ENCODE peak calls at places on chromosomes 12 and 14, in eight cellular contexts. One of them, this sample, is unnamed.

GRCh38 chr14:80996049-80996901 is 40.9 kb downstream of the TSHR start:
- DNase-seq in fibroblast of the aortic adventitia: peak; percentile 90
- DNase-seq in cardiac muscle cell: peak; percentile 90
- DNase-seq in MCF 10A: peak; percentile 86
- DNase-seq in GM12864: peak; percentile 34
- DNase-seq in dorsolateral prefrontal cortex: no peak
- DNase-seq in colonic mucosa: peak; percentile 24
- DNase-seq in upper lobe of right lung: no peak
- DNase-seq in this sample: peak; percentile 65

GRCh38 chr12:69998011-69998410 is 173.0 kb downstream of the MYRFL start:
- DNase-seq in fibroblast of the aortic adventitia: peak; percentile 63
- DNase-seq in cardiac muscle cell: no peak
- DNase-seq in MCF 10A: no peak
- DNase-seq in GM12864: no peak
- DNase-seq in dorsolateral prefrontal cortex: no peak
- DNase-seq in colonic mucosa: no peak
- DNase-seq in upper lobe of right lung: no peak
- DNase-seq in this sample: no peak

GRCh38 chr14:30553311-30553989 is 5.5 kb upstream of the G2E3 start:
- DNase-seq in fibroblast of the aortic adventitia: peak; percentile 49
- DNase-seq in cardiac muscle cell: peak; percentile 32
- DNase-seq in MCF 10A: peak; percentile 24
- DNase-seq in GM12864: no peak
- DNase-seq in dorsolateral prefrontal cortex: no peak
- DNase-seq in colonic mucosa: no peak
- DNase-seq in upper lobe of right lung: no peak
- DNase-seq in this sample: no peak

GRCh38 chr14:36317650-36318049 is 2.8 kb downstream of the MBIP start:
- DNase-seq in fibroblast of the aortic adventitia: no peak
- DNase-seq in cardiac muscle cell: no peak
- DNase-seq in MCF 10A: peak; percentile 36
- DNase-seq in GM12864: no peak
- DNase-seq in dorsolateral prefrontal cortex: no peak
- DNase-seq in colonic mucosa: no peak
- DNase-seq in upper lobe of right lung: no peak
- DNase-seq in this sample: no peak

GRCh38 chr12:94271351-94271750 is 123.0 kb downstream of the PLXNC1 start:
- DNase-seq in fibroblast of the aortic adventitia: no peak
- DNase-seq in cardiac muscle cell: no peak
- DNase-seq in MCF 10A: no peak
- DNase-seq in GM12864: peak; percentile 61
- DNase-seq in dorsolateral prefrontal cortex: no peak
- DNase-seq in colonic mucosa: no peak
- DNase-seq in upper lobe of right lung: no peak
- DNase-seq in this sample: peak; percentile 31

GRCh38 chr14:93906341-93907329 is 20.5 kb upstream of the FAM181A start:
- DNase-seq in fibroblast of the aortic adventitia: peak; percentile 17
- DNase-seq in cardiac muscle cell: peak; percentile 52
- DNase-seq in MCF 10A: peak; percentile 83
- DNase-seq in GM12864: peak; percentile 30
- DNase-seq in dorsolateral prefrontal cortex: peak; percentile 47
- DNase-seq in colonic mucosa: peak; percentile 69
- DNase-seq in upper lobe of right lung: peak; percentile 77
- DNase-seq in this sample: peak; percentile 85

GRCh38 chr12:107518868-107519267 is 166.7 kb upstream of the PWP1 start:
- DNase-seq in fibroblast of the aortic adventitia: no peak
- DNase-seq in cardiac muscle cell: no peak
- DNase-seq in MCF 10A: no peak
- DNase-seq in GM12864: no peak
- DNase-seq in dorsolateral prefrontal cortex: no peak
- DNase-seq in colonic mucosa: no peak
- DNase-seq in upper lobe of right lung: no peak
- DNase-seq in this sample: no peak

GRCh38 chr12:5391638-5392037 is 40.3 kb upstream of the NTF3 start:
- DNase-seq in fibroblast of the aortic adventitia: no peak
- DNase-seq in cardiac muscle cell: peak; percentile 18
- DNase-seq in MCF 10A: no peak
- DNase-seq in GM12864: no peak
- DNase-seq in dorsolateral prefrontal cortex: no peak
- DNase-seq in colonic mucosa: no peak
- DNase-seq in upper lobe of right lung: no peak
- DNase-seq in this sample: no peak

GRCh38 chr14:34021096-34021495 is 70.2 kb upstream of the EGLN3 start:
- DNase-seq in fibroblast of the aortic adventitia: no peak
- DNase-seq in cardiac muscle cell: no peak
- DNase-seq in MCF 10A: no peak
- DNase-seq in GM12864: no peak
- DNase-seq in dorsolateral prefrontal cortex: no peak
- DNase-seq in colonic mucosa: no peak
- DNase-seq in upper lobe of right lung: no peak
- DNase-seq in this sample: no peak

GRCh38 chr12:3105690-3106479 is 28.7 kb downstream of the TSPAN9 start:
- DNase-seq in fibroblast of the aortic adventitia: no peak
- DNase-seq in cardiac muscle cell: no peak
- DNase-seq in MCF 10A: no peak
- DNase-seq in GM12864: no peak
- DNase-seq in dorsolateral prefrontal cortex: no peak
- DNase-seq in colonic mucosa: no peak
- DNase-seq in upper lobe of right lung: no peak
- DNase-seq in this sample: no peak

GRCh38 chr12:88925370-88925915 is 345.2 kb upstream of the KITLG start:
- DNase-seq in fibroblast of the aortic adventitia: peak; percentile 69
- DNase-seq in cardiac muscle cell: no peak
- DNase-seq in MCF 10A: no peak
- DNase-seq in GM12864: no peak
- DNase-seq in dorsolateral prefrontal cortex: no peak
- DNase-seq in colonic mucosa: no peak
- DNase-seq in upper lobe of right lung: no peak
- DNase-seq in this sample: no peak

GRCh38 chr12:131684015-131684725 is 26.7 kb upstream of the SFSWAP start:
- DNase-seq in fibroblast of the aortic adventitia: no peak
- DNase-seq in cardiac muscle cell: no peak
- DNase-seq in MCF 10A: no peak
- DNase-seq in GM12864: no peak
- DNase-seq in dorsolateral prefrontal cortex: no peak
- DNase-seq in colonic mucosa: no peak
- DNase-seq in upper lobe of right lung: no peak
- DNase-seq in this sample: no peak

GRCh38 chr12:5503371-5503770 is 71.5 kb downstream of the NTF3 start:
- DNase-seq in fibroblast of the aortic adventitia: no peak
- DNase-seq in cardiac muscle cell: no peak
- DNase-seq in MCF 10A: no peak
- DNase-seq in GM12864: no peak
- DNase-seq in dorsolateral prefrontal cortex: no peak
- DNase-seq in colonic mucosa: no peak
- DNase-seq in upper lobe of right lung: no peak
- DNase-seq in this sample: no peak

GRCh38 chr12:17017402-17017801 is 411.4 kb upstream of the LMO3 start:
- DNase-seq in fibroblast of the aortic adventitia: no peak
- DNase-seq in cardiac muscle cell: no peak
- DNase-seq in MCF 10A: peak; percentile 24
- DNase-seq in GM12864: no peak
- DNase-seq in dorsolateral prefrontal cortex: no peak
- DNase-seq in colonic mucosa: no peak
- DNase-seq in upper lobe of right lung: no peak
- DNase-seq in this sample: no peak

GRCh38 chr12:48142818-48143674 is 14.3 kb downstream of the ASB8 start:
- DNase-seq in fibroblast of the aortic adventitia: no peak
- DNase-seq in cardiac muscle cell: no peak
- DNase-seq in MCF 10A: no peak
- DNase-seq in GM12864: no peak
- DNase-seq in dorsolateral prefrontal cortex: no peak
- DNase-seq in colonic mucosa: no peak
- DNase-seq in upper lobe of right lung: no peak
- DNase-seq in this sample: no peak

GRCh38 chr14:104224516-104225281 is 86.3 kb downstream of the KIF26A start:
- DNase-seq in fibroblast of the aortic adventitia: no peak
- DNase-seq in cardiac muscle cell: no peak
- DNase-seq in MCF 10A: no peak
- DNase-seq in GM12864: no peak
- DNase-seq in dorsolateral prefrontal cortex: no peak
- DNase-seq in colonic mucosa: peak; percentile 70
- DNase-seq in upper lobe of right lung: no peak
- DNase-seq in this sample: peak; percentile 55

DNA sequence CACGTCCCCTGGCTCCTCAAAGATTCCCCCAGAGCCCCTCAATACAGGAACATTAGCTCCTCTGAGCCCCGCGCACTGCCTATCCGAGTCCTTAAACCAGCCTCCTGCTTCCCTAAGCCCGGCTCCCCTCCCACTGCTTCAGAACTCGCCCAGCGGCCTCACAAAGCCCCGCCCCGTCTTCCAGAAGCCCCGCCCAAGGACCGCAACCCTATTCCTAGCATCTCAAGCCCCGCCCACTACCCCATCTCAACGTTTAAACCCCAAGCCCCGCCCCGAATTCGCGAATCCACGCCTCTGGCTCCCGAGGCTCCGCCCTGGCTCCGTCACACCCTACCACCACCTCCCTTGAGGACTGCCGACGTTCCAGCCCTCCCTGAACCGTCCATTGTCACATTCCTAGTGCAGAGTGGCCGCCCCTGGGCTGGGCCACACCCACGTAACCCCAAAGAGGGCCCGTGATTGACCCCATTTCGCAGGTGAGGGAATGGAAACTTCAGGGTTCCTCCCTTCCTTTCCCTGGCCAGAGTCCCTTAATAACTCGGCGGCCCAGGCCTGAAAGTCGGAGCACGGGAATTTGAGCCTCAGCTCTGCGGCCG is 646 bp upstream of the CORO1C start:
- DNase-seq in fibroblast of the aortic adventitia: peak; percentile 98
- DNase-seq in cardiac muscle cell: peak; percentile 98
- DNase-seq in MCF 10A: peak; percentile 98
- DNase-seq in GM12864: peak; percentile 88
- DNase-seq in dorsolateral prefrontal cortex: peak; percentile 98
- DNase-seq in colonic mucosa: peak; percentile 100
- DNase-seq in upper lobe of right lung: peak; percentile 100
- DNase-seq in this sample: peak; percentile 96
- TF ChIP-seq CTCF in fibroblast of the aortic adventitia: no peak
- TF ChIP-seq CTCF in cardiac muscle cell: no peak
- TF ChIP-seq CTCF in MCF 10A: no peak
- TF ChIP-seq CTCF in GM12864: no peak
- TF ChIP-seq CTCF in dorsolateral prefrontal cortex: peak; percentile 17
- TF ChIP-seq CTCF in colonic mucosa: no peak
- TF ChIP-seq CTCF in upper lobe of right lung: no peak
- TF ChIP-seq CTCF in this sample: no peak

GRCh38 chr14:83071888-83072501 is 1538.3 kb upstream of the SEL1L start:
- DNase-seq in fibroblast of the aortic adventitia: no peak
- DNase-seq in cardiac muscle cell: peak; percentile 8
- DNase-seq in MCF 10A: peak; percentile 54
- DNase-seq in GM12864: no peak
- DNase-seq in dorsolateral prefrontal cortex: no peak
- DNase-seq in colonic mucosa: no peak
- DNase-seq in upper lobe of right lung: no peak
- DNase-seq in this sample: peak; percentile 20
- TF ChIP-seq CTCF in fibroblast of the aortic adventitia: no peak
- TF ChIP-seq CTCF in cardiac muscle cell: no peak
- TF ChIP-seq CTCF in MCF 10A: no peak
- TF ChIP-seq CTCF in GM12864: peak; percentile 34
- TF ChIP-seq CTCF in dorsolateral prefrontal cortex: peak; percentile 12
- TF ChIP-seq CTCF in colonic mucosa: no peak
- TF ChIP-seq CTCF in upper lobe of right lung: peak; percentile 17
- TF ChIP-seq CTCF in this sample: peak; percentile 56

DNA sequence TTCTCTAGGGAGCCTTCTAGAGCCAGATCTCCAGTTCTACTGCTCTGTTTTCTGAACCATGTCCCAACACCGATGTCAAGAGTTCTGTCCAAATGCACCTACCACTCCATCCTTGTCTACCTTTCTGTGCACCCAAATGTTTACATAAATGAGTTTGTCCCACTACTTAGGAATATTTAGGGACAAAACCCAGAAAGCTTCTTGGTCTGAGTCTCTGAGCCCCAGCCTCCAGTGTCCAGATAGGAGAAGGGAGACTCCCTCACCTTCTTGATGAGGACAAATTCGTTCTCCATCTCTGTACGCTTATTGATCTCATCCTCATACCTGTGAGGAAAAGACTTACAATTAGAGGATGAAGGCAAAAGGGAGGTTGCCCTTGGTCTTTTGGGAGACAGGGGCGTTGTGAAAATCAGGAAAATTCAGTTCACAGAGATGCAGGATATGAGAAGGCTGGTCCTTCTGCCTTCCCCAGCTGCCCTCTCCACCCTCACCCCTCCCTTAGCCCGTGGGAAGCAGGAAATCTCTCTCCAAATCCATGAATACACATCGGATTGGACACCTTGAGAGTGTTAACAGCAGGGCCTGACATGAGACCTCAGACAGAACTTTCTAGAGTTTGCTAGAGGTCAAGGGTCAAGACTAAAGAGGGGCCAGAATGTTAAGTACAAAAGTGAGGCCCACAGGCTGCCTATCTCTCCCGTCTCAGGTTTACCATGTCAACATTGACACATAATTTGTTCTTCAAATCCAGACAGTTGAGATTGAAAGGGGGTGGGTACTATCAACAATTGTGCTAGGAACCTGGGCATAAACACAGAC is 3.8 kb downstream of the KRT8 start:
- DNase-seq in fibroblast of the aortic adventitia: no peak
- DNase-seq in cardiac muscle cell: no peak
- DNase-seq in MCF 10A: no peak
- DNase-seq in GM12864: no peak
- DNase-seq in dorsolateral prefrontal cortex: no peak
- DNase-seq in colonic mucosa: no peak
- DNase-seq in upper lobe of right lung: no peak
- DNase-seq in this sample: no peak
- TF ChIP-seq CTCF in fibroblast of the aortic adventitia: no peak
- TF ChIP-seq CTCF in cardiac muscle cell: no peak
- TF ChIP-seq CTCF in MCF 10A: no peak
- TF ChIP-seq CTCF in GM12864: no peak
- TF ChIP-seq CTCF in dorsolateral prefrontal cortex: no peak
- TF ChIP-seq CTCF in colonic mucosa: no peak
- TF ChIP-seq CTCF in upper lobe of right lung: no peak
- TF ChIP-seq CTCF in this sample: no peak

GRCh38 chr12:8949525-8950286 is at the start of gene M6PR:
- DNase-seq in fibroblast of the aortic adventitia: peak; percentile 95
- DNase-seq in cardiac muscle cell: peak; percentile 94
- DNase-seq in MCF 10A: peak; percentile 97
- DNase-seq in GM12864: peak; percentile 89
- DNase-seq in dorsolateral prefrontal cortex: peak; percentile 95
- DNase-seq in colonic mucosa: peak; percentile 94
- DNase-seq in upper lobe of right lung: peak; percentile 97
- DNase-seq in this sample: peak; percentile 90

GRCh38 chr12:8950287-8950574 is 786 bp upstream of the M6PR start:
- DNase-seq in fibroblast of the aortic adventitia: no peak
- DNase-seq in cardiac muscle cell: no peak
- DNase-seq in MCF 10A: no peak
- DNase-seq in GM12864: no peak
- DNase-seq in dorsolateral prefrontal cortex: no peak
- DNase-seq in colonic mucosa: no peak
- DNase-seq in upper lobe of right lung: no peak
- DNase-seq in this sample: no peak

GRCh38 chr12:8951744-8952143 is 2.3 kb upstream of the M6PR start:
- DNase-seq in fibroblast of the aortic adventitia: no peak
- DNase-seq in cardiac muscle cell: no peak
- DNase-seq in MCF 10A: no peak
- DNase-seq in GM12864: no peak
- DNase-seq in dorsolateral prefrontal cortex: no peak
- DNase-seq in colonic mucosa: no peak
- DNase-seq in upper lobe of right lung: no peak
- DNase-seq in this sample: no peak

GRCh38 chr12:8948711-8949524 is 527 bp downstream of the M6PR start:
- DNase-seq in fibroblast of the aortic adventitia: peak; percentile 36
- DNase-seq in cardiac muscle cell: peak; percentile 67
- DNase-seq in MCF 10A: peak; percentile 17
- DNase-seq in GM12864: no peak
- DNase-seq in dorsolateral prefrontal cortex: no peak
- DNase-seq in colonic mucosa: peak; percentile 27
- DNase-seq in upper lobe of right lung: no peak
- DNase-seq in this sample: no peak

GRCh38 chr12:8950702-8951478 is 1.4 kb upstream of the M6PR start:
- DNase-seq in fibroblast of the aortic adventitia: no peak
- DNase-seq in cardiac muscle cell: no peak
- DNase-seq in MCF 10A: no peak
- DNase-seq in GM12864: no peak
- DNase-seq in dorsolateral prefrontal cortex: no peak
- DNase-seq in colonic mucosa: no peak
- DNase-seq in upper lobe of right lung: no peak
- DNase-seq in this sample: peak; percentile 23
- TF ChIP-seq CTCF in fibroblast of the aortic adventitia: no peak
- TF ChIP-seq CTCF in cardiac muscle cell: no peak
- TF ChIP-seq CTCF in MCF 10A: no peak
- TF ChIP-seq CTCF in GM12864: no peak
- TF ChIP-seq CTCF in dorsolateral prefrontal cortex: no peak
- TF ChIP-seq CTCF in colonic mucosa: no peak
- TF ChIP-seq CTCF in upper lobe of right lung: peak; percentile 7
- TF ChIP-seq CTCF in this sample: no peak

This sample was measured in GM13977.